ENCODE peak calls at places on chromosomes 4 and X, in five cellular contexts. T, F, U, A and Y are unnamed samples.

GRCh38 chr4:159137176-159137575 is 34.3 kb downstream of the RAPGEF2 start:
- DNase-seq in A (no peak), U (no peak), F (no peak), T (no peak), Y (no peak)

GRCh38 chr4:57020467-57021101 is 41.9 kb downstream of the POLR2B start:
- DNase-seq in T (no peak), F (no peak), A (no peak), U (no peak), Y (no peak)

GRCh38 chr4:41632481-41633073 is 94.6 kb downstream of the LIMCH1 start:
- DNase-seq in U (no peak), T (no peak), F (no peak), A (no peak), Y (no peak)

GRCh38 chrX:26783512-26784225 is 567.7 kb downstream of the MAGEB5 start:
- DNase-seq in U (peak), T (no peak), A (peak), F (peak), Y (peak)

GRCh38 chrX:100731441-100732281 is at the start of gene SYTL4:
- DNase-seq in U (no peak), T (no peak), F (peak), A (peak), Y (peak)

GRCh38 chr4:67437974-67438713 is 107.2 kb downstream of the CENPC start:
- DNase-seq in F (no peak), T (no peak), A (no peak), U (peak), Y (no peak)

GRCh38 chrX:477441-478012 is 90.8 kb upstream of the PPP2R3B start:
- DNase-seq in F (no peak), T (no peak), U (no peak), A (no peak), Y (no peak)

GRCh38 chr4:159443975-159444374 is 341.1 kb downstream of the RAPGEF2 start:
- DNase-seq in U (no peak), T (no peak), A (no peak), F (no peak), Y (no peak)

GRCh38 chrX:70500826-70501225 is 56.2 kb downstream of the DLG3 start:
- DNase-seq in U (no peak), T (no peak), F (no peak), A (no peak), Y (no peak)

GRCh38 chrX:110346681-110347080 is 12.0 kb upstream of the RTL9 start:
- DNase-seq in F (no peak), T (no peak), A (peak), U (no peak), Y (no peak)

GRCh38 chr4:163587867-163588266 is 93.4 kb downstream of the TMA16 start:
- DNase-seq in T (peak), A (peak), U (peak), F (peak), Y (peak)

GRCh38 chr4:2797545-2798305 is 4.8 kb downstream of the SH3BP2 start:
- DNase-seq in U (no peak), A (no peak), T (no peak), F (peak), Y (no peak)

GRCh38 chrX:70636218-70636617 is 191.6 kb downstream of the DLG3 start:
- DNase-seq in T (no peak), F (no peak), A (no peak), U (no peak), Y (no peak)

GRCh38 chrX:118179161-118179560 is 62.6 kb upstream of the KLHL13 start:
- DNase-seq in U (no peak), A (no peak), F (no peak), T (no peak), Y (no peak)

GRCh38 chrX:71489540-71489939 is 43.4 kb upstream of the OGT start:
- DNase-seq in F (no peak), A (no peak), T (no peak), U (no peak), Y (no peak)

GRCh38 chr4:2443061-2443730 is 24.4 kb downstream of the CFAP99 start:
- DNase-seq in A (no peak), U (no peak), F (no peak), T (no peak), Y (no peak)

GRCh38 chr4:115763051-115763450 is 649.6 kb upstream of the NDST4 start:
- DNase-seq in F (no peak), U (no peak), A (no peak), T (no peak), Y (no peak)

DNA sequence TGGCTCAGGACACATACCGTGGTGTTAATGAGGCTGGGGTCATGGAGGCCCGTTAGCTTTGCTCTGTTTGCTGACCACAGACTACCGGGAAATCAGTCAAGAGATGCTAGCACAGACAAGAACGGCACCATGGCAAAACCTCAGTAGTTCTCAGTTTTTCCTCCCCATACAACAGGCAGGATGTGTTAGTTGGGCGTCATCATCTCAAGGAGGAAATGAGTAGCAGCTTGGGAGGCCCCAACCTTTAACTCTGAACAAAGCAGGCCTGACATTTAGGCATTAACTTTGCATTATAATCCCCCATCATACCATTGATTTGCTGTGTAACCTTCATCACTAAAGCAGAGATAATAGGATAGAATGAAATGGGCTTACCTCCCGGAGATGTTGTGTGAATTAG is 714.2 kb downstream of the RPA4 start:
- DNase-seq in F (no peak), T (no peak), A (no peak), U (no peak), Y (no peak)
- TF ChIP-seq FOXM1 in F (no peak), T (no peak), A (no peak), U (no peak), Y (no peak)

GRCh38 chrX:55169782-55170181 is 50.4 kb upstream of the PAGE5 start:
- DNase-seq in U (no peak), T (no peak), F (no peak), A (no peak), Y (no peak)

GRCh38 chrX:55163171-55163570 is 57.0 kb upstream of the PAGE5 start:
- DNase-seq in F (no peak), T (no peak), A (no peak), U (no peak), Y (no peak)

GRCh38 chrX:55161581-55161980 is 58.6 kb upstream of the PAGE5 start:
- DNase-seq in U (no peak), A (no peak), F (no peak), T (no peak), Y (no peak)

DNA sequence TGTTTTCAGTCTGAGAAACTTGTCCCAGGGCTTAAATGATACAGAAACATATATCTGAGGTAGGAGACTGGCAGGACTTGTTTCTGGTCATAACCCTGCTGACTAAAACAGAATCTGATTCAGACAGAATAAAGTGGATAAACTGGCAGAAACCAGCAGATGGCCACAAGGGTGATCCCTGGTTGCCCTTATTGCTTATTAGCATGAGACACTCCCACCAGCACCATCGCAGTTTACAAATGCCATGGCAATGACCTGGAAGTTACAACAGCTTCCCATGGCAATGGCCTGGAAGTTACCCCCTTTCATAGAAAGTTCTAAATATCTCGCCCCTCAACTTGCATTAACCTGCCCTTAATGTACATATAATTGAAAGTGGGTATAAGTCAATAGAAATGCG is 53.0 kb upstream of the PAGE5 start:
- DNase-seq in F (no peak), U (no peak), T (no peak), A (no peak), Y (no peak)
- TF ChIP-seq FOXM1 in F (no peak), U (no peak), T (no peak), A (no peak), Y (no peak)

GRCh38 chr4:188030401-188030800 is 34.8 kb downstream of the ZFP42 start:
- DNase-seq in F (no peak), T (no peak), A (no peak), U (no peak), Y (no peak)

GRCh38 chr4:188029114-188029513 is 33.5 kb downstream of the ZFP42 start:
- DNase-seq in U (no peak), F (no peak), A (no peak), T (no peak), Y (no peak)

GRCh38 chr4:188032170-188032569 is 36.6 kb downstream of the ZFP42 start:
- DNase-seq in U (no peak), A (no peak), T (no peak), F (no peak), Y (no peak)

GRCh38 chr4:188031751-188032150 is 36.2 kb downstream of the ZFP42 start:
- DNase-seq in U (no peak), F (no peak), A (no peak), T (no peak), Y (no peak)

DNA sequence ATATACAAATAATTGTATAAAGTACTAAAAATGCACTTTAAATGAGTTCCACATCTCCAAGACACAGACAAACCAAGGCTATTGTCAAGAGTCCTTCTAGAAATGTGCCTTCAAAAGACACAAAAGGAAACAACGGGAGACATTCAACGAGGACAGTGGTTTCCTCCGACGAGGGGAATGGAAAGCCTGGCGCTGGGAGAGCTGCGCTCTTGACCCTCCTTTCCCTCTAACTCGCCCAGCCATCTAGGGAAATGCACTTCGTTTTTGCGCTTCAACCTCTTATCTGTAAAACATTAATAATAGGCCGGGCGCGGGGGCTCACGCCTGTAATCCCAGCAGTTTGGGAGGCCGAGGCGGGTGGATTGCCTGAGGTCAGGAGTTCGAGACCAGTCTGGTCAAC is 37.0 kb downstream of the ZFP42 start:
- DNase-seq in U (no peak), T (no peak), A (no peak), F (no peak), Y (no peak)
- TF ChIP-seq FOXM1 in U (no peak), T (no peak), A (no peak), F (no peak), Y (no peak)

GRCh38 chrX:68989865-68990606 is 161.2 kb downstream of the EFNB1 start:
- DNase-seq in T (no peak), A (no peak), F (peak), U (no peak), Y (peak)
- TF ChIP-seq FOXM1 in T (no peak), A (no peak), F (no peak), U (no peak), Y (no peak)

GRCh38 chrX:148024425-148025148 is 43.5 kb downstream of the FMR1NB start:
- DNase-seq in U (no peak), T (peak), A (no peak), F (no peak), Y (no peak)
- TF ChIP-seq FOXM1 in U (no peak), T (no peak), A (no peak), F (no peak), Y (no peak)